ENCODE peak calls at places on chromosomes 3 and 15, in nine cellular contexts. One of them, this sample, is unnamed.

GRCh38 chr15:63901912-63902670 is 68.3 kb upstream of the HERC1 start:
- DNase-seq in mesendoderm: no peak
- DNase-seq in NT2/D1: no peak
- DNase-seq in uterus: no peak
- DNase-seq in IMR-90: no peak
- DNase-seq in suprapubic skin: no peak
- DNase-seq in Peyer's patch: no peak
- DNase-seq in breast epithelium: no peak
- DNase-seq in K562: no peak
- DNase-seq in this sample: no peak

GRCh38 chr3:31369637-31370036 is 163.1 kb upstream of the STT3B start:
- DNase-seq in breast epithelium: no peak
- DNase-seq in NT2/D1: no peak
- DNase-seq in Peyer's patch: no peak
- DNase-seq in K562: no peak
- DNase-seq in mesendoderm: no peak
- DNase-seq in IMR-90: peak; percentile 48
- DNase-seq in uterus: no peak
- DNase-seq in suprapubic skin: no peak
- DNase-seq in this sample: no peak

GRCh38 chr15:53982876-53983275 is 4.6 kb downstream of the UNC13C start:
- DNase-seq in mesendoderm: no peak
- DNase-seq in NT2/D1: no peak
- DNase-seq in suprapubic skin: no peak
- DNase-seq in K562: no peak
- DNase-seq in breast epithelium: no peak
- DNase-seq in IMR-90: no peak
- DNase-seq in Peyer's patch: no peak
- DNase-seq in uterus: no peak
- DNase-seq in this sample: no peak

GRCh38 chr3:112351823-112352222 is 18.9 kb downstream of the CD200 start:
- DNase-seq in NT2/D1: no peak
- DNase-seq in uterus: no peak
- DNase-seq in mesendoderm: no peak
- DNase-seq in IMR-90: no peak
- DNase-seq in Peyer's patch: no peak
- DNase-seq in K562: no peak
- DNase-seq in breast epithelium: no peak
- DNase-seq in suprapubic skin: no peak
- DNase-seq in this sample: no peak

GRCh38 chr3:135864060-135864459 is 101.5 kb upstream of the PPP2R3A start:
- DNase-seq in Peyer's patch: no peak
- DNase-seq in K562: no peak
- DNase-seq in suprapubic skin: no peak
- DNase-seq in IMR-90: no peak
- DNase-seq in NT2/D1: no peak
- DNase-seq in breast epithelium: no peak
- DNase-seq in mesendoderm: no peak
- DNase-seq in uterus: no peak
- DNase-seq in this sample: no peak

GRCh38 chr3:188309437-188310269 is 155.7 kb downstream of the LPP start:
- DNase-seq in IMR-90: no peak
- DNase-seq in mesendoderm: no peak
- DNase-seq in NT2/D1: no peak
- DNase-seq in K562: no peak
- DNase-seq in breast epithelium: no peak
- DNase-seq in Peyer's patch: no peak
- DNase-seq in uterus: no peak
- DNase-seq in suprapubic skin: no peak
- DNase-seq in this sample: no peak

GRCh38 chr15:70439304-70439877 is 324.0 kb downstream of the UACA start:
- DNase-seq in suprapubic skin: no peak
- DNase-seq in K562: peak; percentile 59
- DNase-seq in mesendoderm: no peak
- DNase-seq in NT2/D1: no peak
- DNase-seq in breast epithelium: no peak
- DNase-seq in uterus: no peak
- DNase-seq in Peyer's patch: peak; percentile 38
- DNase-seq in IMR-90: no peak
- DNase-seq in this sample: no peak

GRCh38 chr3:73669268-73669667 is 44.5 kb upstream of the PDZRN3 start:
- DNase-seq in NT2/D1: no peak
- DNase-seq in Peyer's patch: no peak
- DNase-seq in K562: no peak
- DNase-seq in mesendoderm: no peak
- DNase-seq in IMR-90: peak; percentile 81
- DNase-seq in suprapubic skin: no peak
- DNase-seq in uterus: no peak
- DNase-seq in breast epithelium: no peak
- DNase-seq in this sample: no peak

GRCh38 chr15:78991476-78991875 is 46.6 kb upstream of the CTSH start:
- DNase-seq in Peyer's patch: no peak
- DNase-seq in suprapubic skin: no peak
- DNase-seq in IMR-90: peak; percentile 56
- DNase-seq in breast epithelium: no peak
- DNase-seq in uterus: no peak
- DNase-seq in NT2/D1: no peak
- DNase-seq in mesendoderm: no peak
- DNase-seq in K562: no peak
- DNase-seq in this sample: no peak

GRCh38 chr3:42179110-42179725 is 86.8 kb downstream of the CCK start:
- DNase-seq in IMR-90: peak; percentile 93
- DNase-seq in breast epithelium: peak; percentile 62
- DNase-seq in uterus: peak; percentile 40
- DNase-seq in suprapubic skin: peak; percentile 49
- DNase-seq in NT2/D1: peak; percentile 44
- DNase-seq in K562: peak; percentile 88
- DNase-seq in Peyer's patch: peak; percentile 74
- DNase-seq in mesendoderm: peak; percentile 93
- DNase-seq in this sample: peak; percentile 57

GRCh38 chr3:99648091-99648490 is 9.7 kb downstream of the COL8A1 start:
- DNase-seq in suprapubic skin: no peak
- DNase-seq in Peyer's patch: no peak
- DNase-seq in uterus: no peak
- DNase-seq in mesendoderm: no peak
- DNase-seq in NT2/D1: no peak
- DNase-seq in breast epithelium: no peak
- DNase-seq in IMR-90: peak; percentile 74
- DNase-seq in K562: no peak
- DNase-seq in this sample: no peak

GRCh38 chr15:51864408-51865056 is 35.1 kb downstream of the TMOD3 start:
- DNase-seq in NT2/D1: peak; percentile 13
- DNase-seq in suprapubic skin: no peak
- DNase-seq in breast epithelium: no peak
- DNase-seq in IMR-90: peak; percentile 47
- DNase-seq in K562: no peak
- DNase-seq in Peyer's patch: no peak
- DNase-seq in mesendoderm: no peak
- DNase-seq in uterus: no peak
- DNase-seq in this sample: no peak

GRCh38 chr15:74242296-74242929 is 6.3 kb downstream of the CCDC33 start:
- DNase-seq in K562: peak; percentile 13
- DNase-seq in suprapubic skin: no peak
- DNase-seq in NT2/D1: no peak
- DNase-seq in Peyer's patch: no peak
- DNase-seq in IMR-90: peak; percentile 17
- DNase-seq in breast epithelium: no peak
- DNase-seq in uterus: no peak
- DNase-seq in mesendoderm: peak; percentile 42
- DNase-seq in this sample: no peak

GRCh38 chr3:115517457-115518050 is 105.8 kb upstream of the GAP43 start:
- DNase-seq in K562: no peak
- DNase-seq in IMR-90: peak; percentile 3
- DNase-seq in Peyer's patch: no peak
- DNase-seq in NT2/D1: no peak
- DNase-seq in suprapubic skin: no peak
- DNase-seq in uterus: no peak
- DNase-seq in breast epithelium: no peak
- DNase-seq in mesendoderm: no peak
- DNase-seq in this sample: no peak

GRCh38 chr15:41895491-41895890 is 1.6 kb upstream of the SPTBN5 start:
- DNase-seq in breast epithelium: no peak
- DNase-seq in uterus: no peak
- DNase-seq in mesendoderm: no peak
- DNase-seq in NT2/D1: no peak
- DNase-seq in K562: no peak
- DNase-seq in Peyer's patch: no peak
- DNase-seq in IMR-90: no peak
- DNase-seq in suprapubic skin: peak; percentile 59
- DNase-seq in this sample: no peak

GRCh38 chr15:40388941-40389823 is 6.7 kb downstream of the KNSTRN start:
- DNase-seq in Peyer's patch: no peak
- DNase-seq in IMR-90: no peak
- DNase-seq in uterus: no peak
- DNase-seq in mesendoderm: no peak
- DNase-seq in K562: no peak
- DNase-seq in NT2/D1: no peak
- DNase-seq in breast epithelium: no peak
- DNase-seq in suprapubic skin: no peak
- DNase-seq in this sample: no peak

GRCh38 chr3:152071924-152072323 is 196.8 kb upstream of the MBNL1 start:
- DNase-seq in uterus: no peak
- DNase-seq in NT2/D1: peak; percentile 5
- DNase-seq in IMR-90: peak; percentile 70
- DNase-seq in mesendoderm: peak; percentile 68
- DNase-seq in breast epithelium: no peak
- DNase-seq in suprapubic skin: no peak
- DNase-seq in Peyer's patch: no peak
- DNase-seq in K562: peak; percentile 50
- DNase-seq in this sample: peak; percentile 13

GRCh38 chr3:112814256-112814655 is 32.4 kb downstream of the CD200R1L start:
- DNase-seq in suprapubic skin: no peak
- DNase-seq in K562: peak; percentile 19
- DNase-seq in breast epithelium: no peak
- DNase-seq in IMR-90: peak; percentile 89
- DNase-seq in uterus: peak; percentile 25
- DNase-seq in NT2/D1: no peak
- DNase-seq in mesendoderm: peak; percentile 53
- DNase-seq in Peyer's patch: no peak
- DNase-seq in this sample: no peak

GRCh38 chr3:64178419-64178818 is 46.8 kb downstream of the PRICKLE2 start:
- DNase-seq in mesendoderm: no peak
- DNase-seq in IMR-90: no peak
- DNase-seq in uterus: no peak
- DNase-seq in K562: no peak
- DNase-seq in suprapubic skin: no peak
- DNase-seq in Peyer's patch: no peak
- DNase-seq in breast epithelium: no peak
- DNase-seq in NT2/D1: no peak
- DNase-seq in this sample: no peak

DNA sequence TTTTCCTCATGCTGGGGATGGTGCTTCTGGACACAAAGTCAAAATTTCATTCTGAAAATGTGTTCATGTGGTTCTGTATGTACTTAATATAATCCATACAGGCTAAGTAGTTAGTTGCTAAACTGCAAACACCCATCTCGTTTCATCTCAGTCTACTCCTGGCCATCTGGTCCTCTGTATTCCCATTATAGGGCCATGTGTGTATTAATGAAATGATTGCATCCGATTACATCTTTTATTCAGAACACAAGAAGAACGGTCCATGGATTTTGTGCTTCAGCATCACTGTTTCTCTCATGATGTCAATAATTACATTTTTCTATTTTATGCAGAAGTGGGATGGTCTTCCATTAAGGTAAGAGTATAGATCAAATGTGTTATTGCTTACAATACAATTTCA is 6.1 kb upstream of the GJD2 start:
- DNase-seq in uterus: no peak
- DNase-seq in NT2/D1: no peak
- DNase-seq in Peyer's patch: no peak
- DNase-seq in breast epithelium: no peak
- DNase-seq in mesendoderm: no peak
- DNase-seq in K562: no peak
- DNase-seq in IMR-90: no peak
- DNase-seq in suprapubic skin: no peak
- DNase-seq in this sample: no peak
- H3K27me3 ChIP-seq in uterus: peaks cover 7% of the 10 kb centered on the region
- H3K27me3 ChIP-seq in NT2/D1: peaks cover 28% of the 10 kb centered on the region
- H3K27me3 ChIP-seq in Peyer's patch: no peaks in the 10 kb centered on the region
- H3K27me3 ChIP-seq in breast epithelium: no peaks in the 10 kb centered on the region
- H3K27me3 ChIP-seq in mesendoderm: peaks cover 7% of the 10 kb centered on the region
- H3K27me3 ChIP-seq in K562: peaks cover 9% of the 10 kb centered on the region
- H3K27me3 ChIP-seq in IMR-90: peaks cover 28% of the 10 kb centered on the region
- H3K27me3 ChIP-seq in suprapubic skin: peaks cover 41% of the 10 kb centered on the region
- H3K27me3 ChIP-seq in this sample: peaks cover 26% of the 10 kb centered on the region

DNA sequence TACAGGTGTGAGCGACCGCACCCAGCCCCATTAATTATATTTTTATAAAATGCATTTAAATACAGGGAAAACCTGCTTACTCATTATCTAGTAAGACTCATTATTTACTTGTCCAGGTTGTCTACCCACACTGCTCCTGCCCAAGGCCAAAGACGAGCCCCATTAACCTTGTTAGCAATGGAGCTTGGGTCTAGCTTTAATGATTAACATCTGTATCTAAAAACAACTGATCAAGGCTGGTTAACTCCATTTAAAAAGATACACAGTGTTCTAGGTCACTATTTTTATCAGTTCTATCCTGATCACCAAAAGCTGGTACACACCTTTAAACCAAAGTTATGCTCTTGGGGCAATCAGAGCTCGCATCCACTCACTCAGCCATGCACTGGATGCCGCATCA is 10.4 kb upstream of the NCKIPSD start:
- DNase-seq in mesendoderm: no peak
- DNase-seq in suprapubic skin: no peak
- DNase-seq in uterus: no peak
- DNase-seq in Peyer's patch: no peak
- DNase-seq in NT2/D1: no peak
- DNase-seq in K562: no peak
- DNase-seq in breast epithelium: no peak
- DNase-seq in IMR-90: no peak
- DNase-seq in this sample: no peak
- H3K36me3 ChIP-seq in mesendoderm: peaks cover 15% of the 10 kb centered on the region
- H3K36me3 ChIP-seq in suprapubic skin: peaks cover 55% of the 10 kb centered on the region
- H3K36me3 ChIP-seq in uterus: no peaks in the 10 kb centered on the region
- H3K36me3 ChIP-seq in Peyer's patch: peaks cover 64% of the 10 kb centered on the region
- H3K36me3 ChIP-seq in NT2/D1: peaks cover 81% of the 10 kb centered on the region
- H3K36me3 ChIP-seq in K562: peaks cover 70% of the 10 kb centered on the region
- H3K36me3 ChIP-seq in breast epithelium: peaks cover 6% of the 10 kb centered on the region
- H3K36me3 ChIP-seq in IMR-90: peaks cover 50% of the 10 kb centered on the region
- H3K36me3 ChIP-seq in this sample: peaks cover 66% of the 10 kb centered on the region

DNA sequence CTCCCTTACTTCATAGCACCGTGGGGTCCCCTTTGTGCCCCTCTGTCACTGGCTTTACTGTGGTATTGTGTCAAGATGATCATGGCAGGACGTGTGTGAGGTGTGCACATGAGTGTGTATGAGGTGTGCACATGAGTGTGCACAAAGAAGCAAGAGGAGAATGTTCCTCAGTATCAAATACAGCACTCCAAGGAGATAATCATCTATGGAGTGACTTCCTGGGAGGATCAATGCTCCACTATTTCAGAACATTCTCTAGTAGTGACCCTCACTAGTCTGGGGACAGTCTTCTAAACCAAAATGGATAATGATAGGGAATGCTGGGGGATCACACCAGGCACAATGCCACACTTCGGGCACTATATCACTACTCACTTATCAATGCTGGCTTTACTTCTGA is 124.3 kb downstream of the THRB start:
- DNase-seq in breast epithelium: no peak
- DNase-seq in K562: no peak
- DNase-seq in uterus: no peak
- DNase-seq in mesendoderm: no peak
- DNase-seq in IMR-90: no peak
- DNase-seq in Peyer's patch: no peak
- DNase-seq in NT2/D1: no peak
- DNase-seq in suprapubic skin: no peak
- DNase-seq in this sample: no peak
- H3K4me1 ChIP-seq in breast epithelium: no peaks in the 10 kb centered on the region
- H3K4me1 ChIP-seq in K562: peaks cover 20% of the 10 kb centered on the region
- H3K4me1 ChIP-seq in uterus: peaks cover 15% of the 10 kb centered on the region
- H3K4me1 ChIP-seq in mesendoderm: no peaks in the 10 kb centered on the region
- H3K4me1 ChIP-seq in IMR-90: no peaks in the 10 kb centered on the region
- H3K4me1 ChIP-seq in Peyer's patch: no peaks in the 10 kb centered on the region
- H3K4me1 ChIP-seq in NT2/D1: no peaks in the 10 kb centered on the region
- H3K4me1 ChIP-seq in suprapubic skin: peaks cover 14% of the 10 kb centered on the region
- H3K4me1 ChIP-seq in this sample: peaks cover 45% of the 10 kb centered on the region

GRCh38 chr15:96316953-96317629 is 13.4 kb upstream of the NR2F2 start:
- DNase-seq in suprapubic skin: no peak
- DNase-seq in Peyer's patch: no peak
- DNase-seq in IMR-90: no peak
- DNase-seq in breast epithelium: no peak
- DNase-seq in K562: peak; percentile 31
- DNase-seq in mesendoderm: peak; percentile 15
- DNase-seq in NT2/D1: no peak
- DNase-seq in uterus: peak; percentile 57
- DNase-seq in this sample: no peak
- H3K27me3 ChIP-seq in suprapubic skin: peaks cover 68% of the 10 kb centered on the region
- H3K27me3 ChIP-seq in Peyer's patch: no peaks in the 10 kb centered on the region
- H3K27me3 ChIP-seq in IMR-90: no peaks in the 10 kb centered on the region
- H3K27me3 ChIP-seq in breast epithelium: no peaks in the 10 kb centered on the region
- H3K27me3 ChIP-seq in K562: no peaks in the 10 kb centered on the region
- H3K27me3 ChIP-seq in mesendoderm: peaks cover 18% of the 10 kb centered on the region
- H3K27me3 ChIP-seq in NT2/D1: peaks cover 37% of the 10 kb centered on the region
- H3K27me3 ChIP-seq in uterus: no peaks in the 10 kb centered on the region
- H3K27me3 ChIP-seq in this sample: peaks cover 7% of the 10 kb centered on the region

This sample was measured in HAP-1.